ENCODE peak calls at places on chromosome 16, in five cellular contexts. X, I, C, Y and Z are unnamed samples.
A peak's percentile ranks its signal among the peaks of the same experiment; 100 is the strongest.

GRCh38 chr16:88773812-88774291 is 11.2 kb downstream of the PIEZO1 start:
- DNase-seq in X (peak; percentile 64), I (peak; percentile 93), C (no peak), Y (peak; percentile 90), Z (no peak)

GRCh38 chr16:31676731-31677130 is 149.0 kb downstream of the AHSP start:
- DNase-seq in X (no peak), I (no peak), C (no peak), Y (no peak), Z (no peak)

GRCh38 chr16:12158428-12158827 is 181.9 kb downstream of the SNX29 start:
- DNase-seq in X (no peak), I (peak; percentile 88), C (no peak), Y (no peak), Z (no peak)

GRCh38 chr16:76577003-76577402 is 299.8 kb downstream of the CNTNAP4 start:
- DNase-seq in X (no peak), I (no peak), C (no peak), Y (no peak), Z (no peak)

GRCh38 chr16:69855587-69855986 is 93.5 kb downstream of the WWP2 start:
- DNase-seq in X (no peak), I (no peak), C (no peak), Y (no peak), Z (no peak)

GRCh38 chr16:67514382-67514828 is 14.2 kb upstream of the RIPOR1 start:
- DNase-seq in X (peak; percentile 71), I (peak; percentile 84), C (peak; percentile 69), Y (peak; percentile 57), Z (peak; percentile 45)

GRCh38 chr16:81745704-81746558 is 33.2 kb upstream of the PLCG2 start:
- DNase-seq in X (peak; percentile 76), I (peak; percentile 31), C (peak; percentile 42), Y (peak; percentile 88), Z (peak; percentile 27)

GRCh38 chr16:23382279-23382678 is 70.7 kb downstream of the COG7 start:
- DNase-seq in X (no peak), I (no peak), C (no peak), Y (no peak), Z (no peak)

GRCh38 chr16:3986235-3986544 is 105.7 kb upstream of the CREBBP start:
- DNase-seq in X (no peak), I (no peak), C (no peak), Y (no peak), Z (no peak)

GRCh38 chr16:86834451-86835035 is 256.2 kb downstream of the FOXL1 start:
- DNase-seq in X (no peak), I (peak; percentile 88), C (no peak), Y (no peak), Z (no peak)

GRCh38 chr16:31081428-31082351 is 7.1 kb downstream of the PRSS53 start:
- DNase-seq in X (no peak), I (no peak), C (no peak), Y (no peak), Z (no peak)

GRCh38 chr16:85183564-85183963 is 71.3 kb upstream of the CIBAR2 start:
- DNase-seq in X (no peak), I (no peak), C (no peak), Y (no peak), Z (no peak)

GRCh38 chr16:1712791-1713261 is 6.8 kb downstream of the MAPK8IP3 start:
- DNase-seq in X (no peak), I (peak; percentile 43), C (no peak), Y (no peak), Z (no peak)

GRCh38 chr16:75257886-75258806 is 6.7 kb upstream of the BCAR1 start:
- DNase-seq in X (no peak), I (no peak), C (no peak), Y (no peak), Z (peak; percentile 35)

GRCh38 chr16:48057085-48057484 is 98.7 kb downstream of the ABCC12 start:
- DNase-seq in X (no peak), I (peak; percentile 7), C (no peak), Y (no peak), Z (no peak)

GRCh38 chr16:85898521-85899442 is at the start of gene IRF8:
- DNase-seq in X (peak; percentile 75), I (no peak), C (no peak), Y (no peak), Z (peak; percentile 23)

GRCh38 chr16:56603589-56603988 is 4.8 kb upstream of the MT2A start:
- DNase-seq in X (no peak), I (peak; percentile 53), C (peak; percentile 56), Y (no peak), Z (peak; percentile 85)

GRCh38 chr16:12754824-12755543 is 48.7 kb downstream of the CPPED1 start:
- DNase-seq in X (no peak), I (no peak), C (no peak), Y (no peak), Z (no peak)

GRCh38 chr16:56189990-56190902 is 1.0 kb upstream of the GNAO1 start:
- DNase-seq in X (no peak), I (no peak), C (no peak), Y (no peak), Z (no peak)

GRCh38 chr16:13307861-13308260 is 406.5 kb downstream of the SHISA9 start:
- DNase-seq in X (no peak), I (no peak), C (no peak), Y (no peak), Z (no peak)

GRCh38 chr16:86390335-86390734 is 120.0 kb upstream of the FOXF1 start:
- DNase-seq in X (no peak), I (no peak), C (no peak), Y (no peak), Z (no peak)

GRCh38 chr16:87694441-87695125 is 71.2 kb downstream of the KLHDC4 start:
- DNase-seq in X (no peak), I (no peak), C (no peak), Y (no peak), Z (no peak)

GRCh38 chr16:22195445-22195694 is 10.7 kb upstream of the EEF2K start:
- DNase-seq in X (no peak), I (no peak), C (no peak), Y (no peak), Z (no peak)

GRCh38 chr16:11692651-11693050 is 24.4 kb downstream of the SNN start:
- DNase-seq in X (no peak), I (no peak), C (no peak), Y (no peak), Z (no peak)

DNA sequence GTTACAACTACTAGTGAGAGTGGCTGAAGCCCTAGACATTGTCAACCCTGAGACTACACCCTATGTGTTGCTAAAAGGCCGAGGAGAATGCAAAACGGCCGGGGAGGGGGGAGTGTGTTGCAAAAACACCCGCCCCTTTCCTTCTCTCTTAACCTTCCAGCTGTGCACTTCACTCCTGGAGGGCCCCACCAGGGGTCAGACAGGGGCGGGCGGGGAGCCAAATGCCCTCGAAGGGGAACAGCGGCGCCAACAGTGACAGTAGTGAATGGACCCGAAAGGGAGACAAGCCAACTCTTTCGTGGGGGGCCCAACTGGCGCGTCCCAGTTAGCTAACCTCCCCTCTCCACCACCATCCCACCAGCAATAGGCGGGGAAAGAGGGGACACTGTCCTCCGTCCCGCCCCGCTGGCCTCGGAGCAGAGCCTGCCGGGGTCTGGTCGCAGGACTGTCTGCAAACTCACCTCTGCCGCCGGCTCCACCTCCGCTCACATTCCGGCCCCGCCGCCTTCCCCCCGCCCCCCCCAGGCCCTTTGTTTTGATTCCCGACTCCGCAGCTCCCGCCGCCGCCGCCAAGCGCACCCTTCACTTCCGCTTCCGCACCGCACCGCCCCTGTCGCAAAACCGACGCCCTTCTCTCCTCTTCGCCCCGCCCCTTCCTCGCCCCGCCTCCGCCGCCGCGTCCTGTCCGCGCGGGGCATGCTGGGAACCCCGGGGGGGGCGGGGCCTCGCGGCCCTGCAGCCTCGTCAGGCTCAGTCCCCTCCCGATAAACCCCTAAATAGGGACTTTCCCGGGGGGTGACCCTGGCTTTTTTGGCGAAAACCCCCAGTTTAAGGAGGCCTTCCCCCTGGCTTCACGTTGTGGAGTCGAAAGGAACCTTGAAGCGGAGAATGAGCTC is at the start of gene MARF1:
- DNase-seq in X (peak; percentile 99), I (peak; percentile 90), C (peak; percentile 87), Y (peak; percentile 93), Z (peak; percentile 97)
- TF ChIP-seq CTCF in X (no peak), I (peak; percentile 22), C (peak; percentile 44), Y (peak; percentile 68), Z (peak; percentile 26)

GRCh38 chr16:58028541-58029070 is 3.1 kb downstream of the MMP15 start:
- DNase-seq in X (no peak), I (no peak), C (no peak), Y (no peak), Z (no peak)

GRCh38 chr16:58028168-58028455 is 2.6 kb downstream of the MMP15 start:
- DNase-seq in X (no peak), I (no peak), C (no peak), Y (no peak), Z (no peak)

GRCh38 chr16:58026705-58027340 is 1.3 kb downstream of the MMP15 start:
- DNase-seq in X (peak; percentile 32), I (no peak), C (no peak), Y (peak; percentile 46), Z (no peak)

GRCh38 chr16:58026139-58026704 is 668 bp downstream of the MMP15 start:
- DNase-seq in X (peak; percentile 57), I (peak; percentile 17), C (no peak), Y (peak; percentile 51), Z (peak; percentile 34)

GRCh38 chr16:58027341-58028167 is 2.0 kb downstream of the MMP15 start:
- DNase-seq in X (no peak), I (no peak), C (peak; percentile 36), Y (peak; percentile 48), Z (no peak)
- TF ChIP-seq POLR2A in X (no peak), I (no peak), C (no peak), Y (no peak), Z (no peak)

DNA sequence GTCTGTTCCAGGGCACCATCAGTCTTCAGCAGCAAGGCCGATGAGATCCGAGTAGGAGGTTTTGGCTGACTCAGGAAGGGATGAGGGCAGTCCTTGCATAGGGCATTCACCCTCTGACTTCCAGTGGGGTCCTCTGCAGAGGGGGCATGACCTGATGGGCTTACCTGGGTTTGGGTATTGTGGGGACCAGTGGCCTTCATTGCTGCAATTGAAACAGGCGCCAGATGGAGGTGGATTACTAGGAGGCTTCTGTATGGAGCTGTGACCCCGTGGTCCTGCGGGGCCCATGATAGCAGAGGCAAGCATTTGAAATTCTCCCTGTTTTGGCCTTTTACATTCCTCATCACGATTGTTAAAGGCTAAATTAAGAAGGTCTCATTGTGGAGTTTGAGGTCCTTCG is 2448.7 kb downstream of the TP53TG3F start:
- DNase-seq in X (no peak), I (no peak), C (no peak), Y (no peak), Z (no peak)
- H3K9me3 ChIP-seq in X (no peaks in the 10 kb centered on the region), I (peaks cover 25% of the 10 kb centered on the region), C (no peaks in the 10 kb centered on the region), Y (no peaks in the 10 kb centered on the region), Z (no peaks in the 10 kb centered on the region)

DNA sequence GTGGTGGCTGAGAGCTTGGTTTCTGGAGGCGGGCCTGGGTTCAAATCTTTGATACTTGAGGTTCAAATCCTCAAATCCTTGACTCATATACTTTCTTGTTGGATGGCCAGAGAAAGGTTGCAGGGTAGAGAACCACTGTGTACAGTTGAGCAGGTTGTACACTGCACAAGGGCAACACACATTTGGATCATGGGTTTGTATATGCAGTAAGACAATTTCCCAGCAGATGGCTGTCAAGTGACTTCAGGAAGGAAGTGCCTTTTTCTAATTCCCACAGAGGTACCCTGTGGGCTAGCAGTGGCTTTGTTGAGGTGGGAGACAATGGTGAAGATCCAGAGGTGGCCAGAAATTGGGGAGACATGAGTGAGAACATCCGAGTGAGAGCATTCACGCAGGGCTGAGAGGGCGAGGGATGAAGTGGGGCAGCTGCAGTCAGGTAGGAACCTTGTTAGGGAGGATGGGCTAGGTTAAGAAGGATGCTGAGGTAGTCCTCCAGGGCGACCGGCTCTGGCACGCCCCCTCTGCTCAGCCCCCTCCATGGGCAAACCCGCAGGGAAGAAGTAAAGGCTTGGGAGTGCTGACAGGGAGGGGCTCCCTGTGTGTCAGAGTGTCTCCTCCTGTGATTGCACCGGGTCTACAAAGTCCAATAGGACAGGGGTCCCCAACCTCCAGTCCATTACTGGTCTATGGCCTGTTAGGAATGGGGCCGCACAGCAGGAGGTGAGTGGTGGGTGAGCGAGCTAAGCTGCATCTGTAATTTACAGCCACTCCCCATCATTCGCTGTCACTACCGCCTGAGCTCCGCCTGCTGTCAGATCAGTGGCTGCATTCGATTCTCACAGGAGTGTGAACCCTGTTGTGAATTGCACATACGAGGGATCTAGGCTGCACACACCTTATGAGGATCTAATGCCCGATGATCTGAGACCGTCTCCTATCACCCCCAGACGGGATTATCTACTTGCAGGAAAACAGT is 2.7 kb downstream of the C16orf89 start:
- DNase-seq in X (no peak), I (no peak), C (no peak), Y (no peak), Z (no peak)
- TF ChIP-seq CTCF in X (no peak), I (no peak), C (no peak), Y (peak; percentile 15), Z (no peak)